ENCODE peak calls at places on chromosome 9, in five cellular contexts. B is K562, D is A549, U is HepG2, Q is GM12878. C is an unnamed sample.

GRCh38 chr9:36317766-36318165 is 59.5 kb upstream of the GNE start:
- DNase-seq in B (no peak), D (peak; percentile 95), U (peak; percentile 70), Q (no peak), C (peak; percentile 45)

GRCh38 chr9:126309427-126310179 is 17.0 kb upstream of the MVB12B start:
- DNase-seq in B (no peak), D (no peak), U (no peak), Q (no peak), C (no peak)

GRCh38 chr9:17613723-17614122 is 34.9 kb downstream of the SH3GL2 start:
- DNase-seq in B (no peak), D (no peak), U (no peak), Q (no peak), C (no peak)

GRCh38 chr9:90132866-90133265 is 509.8 kb downstream of the DIRAS2 start:
- DNase-seq in B (no peak), D (no peak), U (no peak), Q (no peak), C (no peak)

GRCh38 chr9:13648676-13649075 is 369.2 kb upstream of the MPDZ start:
- DNase-seq in B (no peak), D (no peak), U (no peak), Q (no peak), C (no peak)

GRCh38 chr9:124011460-124012301 is at the start of gene LHX2:
- DNase-seq in B (peak; percentile 50), D (peak; percentile 95), U (no peak), Q (no peak), C (peak; percentile 98)

GRCh38 chr9:2085719-2086515 is 70.8 kb downstream of the SMARCA2 start:
- DNase-seq in B (no peak), D (no peak), U (no peak), Q (no peak), C (no peak)

GRCh38 chr9:113454914-113455761 is 8.4 kb upstream of the RGS3 start:
- DNase-seq in B (peak; percentile 55), D (peak; percentile 72), U (peak; percentile 83), Q (no peak), C (peak; percentile 48)

GRCh38 chr9:124110307-124110915 is 98.8 kb downstream of the LHX2 start:
- DNase-seq in B (peak; percentile 68), D (peak; percentile 51), U (peak; percentile 33), Q (no peak), C (peak; percentile 88)

GRCh38 chr9:111920531-111920930 is 23.9 kb downstream of the UGCG start:
- DNase-seq in B (no peak), D (no peak), U (no peak), Q (no peak), C (no peak)

GRCh38 chr9:9552665-9553064 is 1060.1 kb downstream of the PTPRD start:
- DNase-seq in B (no peak), D (no peak), U (no peak), Q (no peak), C (no peak)

GRCh38 chr9:100091650-100092049 is 7.2 kb downstream of the ERP44 start:
- DNase-seq in B (no peak), D (no peak), U (no peak), Q (no peak), C (no peak)

GRCh38 chr9:99870126-99870525 is 36.3 kb upstream of the STX17 start:
- DNase-seq in B (no peak), D (no peak), U (no peak), Q (no peak), C (no peak)

GRCh38 chr9:94928696-94929372 is 202.3 kb downstream of the AOPEP start:
- DNase-seq in B (peak; percentile 50), D (no peak), U (peak; percentile 72), Q (no peak), C (no peak)

GRCh38 chr9:135216666-135217431 is 129.4 kb downstream of the OLFM1 start:
- DNase-seq in B (no peak), D (no peak), U (no peak), Q (no peak), C (no peak)

GRCh38 chr9:114276908-114277821 is 45.7 kb upstream of the ORM1 start:
- DNase-seq in B (no peak), D (no peak), U (no peak), Q (no peak), C (no peak)

GRCh38 chr9:129382281-129383004 is 204.4 kb upstream of the IER5L start:
- DNase-seq in B (no peak), D (no peak), U (no peak), Q (no peak), C (no peak)

GRCh38 chr9:78023003-78023741 is 8.4 kb downstream of the GNAQ start:
- DNase-seq in B (no peak), D (peak; percentile 53), U (peak; percentile 64), Q (no peak), C (peak; percentile 22)

GRCh38 chr9:134616341-134616740 is 25.3 kb upstream of the COL5A1 start:
- DNase-seq in B (no peak), D (no peak), U (no peak), Q (no peak), C (no peak)

GRCh38 chr9:111712369-111712768 is 51.0 kb downstream of the GNG10 start:
- DNase-seq in B (no peak), D (no peak), U (no peak), Q (no peak), C (peak; percentile 70)

GRCh38 chr9:95092321-95093072 is 225.0 kb downstream of the FANCC start:
- DNase-seq in B (no peak), D (no peak), U (no peak), Q (no peak), C (peak; percentile 34)

GRCh38 chr9:17003576-17004240 is 131.1 kb upstream of the CNTLN start:
- DNase-seq in B (no peak), D (no peak), U (no peak), Q (no peak), C (no peak)

GRCh38 chr9:105632807-105633206 is 29.4 kb upstream of the TAL2 start:
- DNase-seq in B (no peak), D (no peak), U (no peak), Q (no peak), C (no peak)

GRCh38 chr9:89788457-89788856 is 183.6 kb downstream of the GADD45G start:
- DNase-seq in B (no peak), D (no peak), U (no peak), Q (no peak), C (no peak)

GRCh38 chr9:121013911-121014310 is 36.2 kb downstream of the C5 start:
- DNase-seq in B (no peak), D (no peak), U (no peak), Q (no peak), C (peak; percentile 26)

GRCh38 chr9:130745829-130746228 is 52.2 kb downstream of the EXOSC2 start:
- DNase-seq in B (peak; percentile 53), D (no peak), U (no peak), Q (no peak), C (no peak)

GRCh38 chr9:135714242-135715055 is 12.5 kb downstream of the KCNT1 start:
- DNase-seq in B (peak; percentile 69), D (no peak), U (no peak), Q (no peak), C (peak; percentile 69)

GRCh38 chr9:4048441-4048840 is 251.4 kb downstream of the GLIS3 start:
- DNase-seq in B (no peak), D (peak; percentile 39), U (no peak), Q (no peak), C (peak; percentile 47)

DNA sequence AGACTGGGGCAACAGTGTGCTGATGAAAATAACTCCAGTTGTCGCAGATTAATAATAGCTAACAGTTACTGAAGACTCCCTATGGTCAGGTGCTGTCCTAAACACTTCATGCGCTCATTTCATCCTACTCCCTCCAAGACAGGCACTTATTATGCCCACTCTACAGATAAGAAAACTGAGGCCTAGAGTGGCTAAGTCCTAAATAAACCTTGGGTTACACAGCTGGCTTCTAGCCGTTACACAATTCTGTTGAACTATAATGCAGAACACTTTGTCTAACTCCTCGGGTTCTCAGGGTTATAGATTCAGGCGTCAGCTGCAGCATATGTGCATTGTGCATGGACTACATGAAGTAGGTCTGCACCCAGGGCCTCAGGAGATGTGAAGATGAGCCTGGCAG is 103.9 kb downstream of the DAPK1 start:
- DNase-seq in B (no peak), D (no peak), U (no peak), Q (no peak), C (no peak)
- H3K4me1 ChIP-seq in B (peaks cover 30% of the 10 kb centered on the region), D (peaks cover 61% of the 10 kb centered on the region), U (peaks cover 47% of the 10 kb centered on the region), Q (peaks cover 9% of the 10 kb centered on the region), C (peaks cover 21% of the 10 kb centered on the region)

GRCh38 chr9:81045658-81046057 is 643.7 kb downstream of the TLE1 start:
- DNase-seq in B (no peak), D (no peak), U (no peak), Q (no peak), C (no peak)

GRCh38 chr9:81052846-81053245 is 636.5 kb downstream of the TLE1 start:
- DNase-seq in B (no peak), D (no peak), U (no peak), Q (no peak), C (no peak)

GRCh38 chr9:81047280-81047679 is 642.1 kb downstream of the TLE1 start:
- DNase-seq in B (no peak), D (no peak), U (no peak), Q (no peak), C (no peak)
- TF ChIP-seq JUNB in B (no peak), D (no peak), U (no peak), Q (no peak), C (no peak)

DNA sequence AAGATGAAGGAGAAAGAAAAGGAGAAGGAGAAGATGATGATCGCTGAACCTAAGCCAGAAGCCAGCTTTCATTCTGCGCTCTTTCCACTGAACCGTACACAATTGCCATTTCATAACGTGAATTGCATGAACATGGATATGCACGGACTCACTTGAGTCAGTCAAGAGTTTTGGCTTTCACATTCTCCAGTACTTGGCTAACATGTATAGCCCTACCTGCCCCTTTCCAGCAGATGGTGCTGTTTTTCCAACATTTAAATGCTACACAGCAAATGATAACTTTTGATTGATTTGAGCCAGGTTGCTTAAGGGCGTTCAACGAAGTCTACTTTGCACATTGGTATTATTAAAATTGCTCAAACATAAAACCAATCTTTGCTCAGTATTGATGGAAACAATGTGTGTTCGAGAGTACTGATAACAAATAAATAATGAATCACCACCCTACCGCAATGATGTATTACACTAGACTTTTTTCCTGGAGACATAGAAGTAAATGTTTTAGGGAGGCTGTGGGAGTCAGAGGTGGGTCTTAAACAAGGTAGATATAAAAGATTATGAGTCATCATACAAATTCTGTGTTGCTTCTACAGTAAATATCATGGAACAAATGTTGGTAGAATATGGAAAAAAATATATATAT is 196.4 kb downstream of the TRPM3 start:
- DNase-seq in B (peak; percentile 11), D (peak; percentile 65), U (peak; percentile 56), Q (no peak), C (peak; percentile 83)
- H3K4me3 ChIP-seq in B (no peak overlapping the region), D (no peak overlapping the region), U (no peak overlapping the region), Q (no peak overlapping the region), C (no peak overlapping the region)

GRCh38 chr9:83701769-83702168 is 6.0 kb downstream of the UBQLN1 start:
- DNase-seq in B (no peak), D (peak; percentile 11), U (no peak), Q (no peak), C (peak; percentile 10)
- H3K4me1 ChIP-seq in B (peaks cover 5% of the 10 kb centered on the region), D (peaks cover 22% of the 10 kb centered on the region), U (peaks cover 51% of the 10 kb centered on the region), Q (peaks cover 22% of the 10 kb centered on the region), C (peaks cover 10% of the 10 kb centered on the region)

DNA sequence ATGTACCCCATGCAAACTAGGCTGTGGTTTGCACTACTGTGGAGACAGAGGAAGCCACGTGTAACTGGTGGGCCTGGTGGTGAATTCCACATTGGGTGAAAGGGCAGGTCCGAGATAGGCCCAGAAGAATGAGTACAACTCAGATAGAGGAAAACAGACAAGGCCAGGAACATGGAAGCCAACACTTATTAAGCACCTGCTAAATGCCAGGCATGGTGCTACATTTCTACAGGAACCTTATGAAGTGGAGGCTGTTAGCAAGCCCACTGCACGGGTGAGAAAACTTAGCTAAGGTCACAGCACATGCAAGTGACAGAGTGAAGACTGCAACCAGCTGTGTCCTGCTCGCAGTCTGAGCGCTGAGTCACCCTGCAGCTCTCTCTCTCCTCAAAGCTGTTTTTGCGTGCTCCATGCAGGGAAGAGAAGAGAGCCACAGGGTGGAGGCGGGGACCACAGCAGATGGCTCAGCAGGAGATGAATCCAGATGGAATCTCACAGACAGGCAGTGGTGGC is 65.5 kb upstream of the SPTLC1 start:
- DNase-seq in B (peak; percentile 77), D (no peak), U (peak; percentile 20), Q (no peak), C (no peak)
- TF ChIP-seq JUNB in B (no peak), D (no peak), U (no peak), Q (no peak), C (no peak)